ENCODE peak calls at places on chromosomes 13 and 19, in six cellular contexts. V is Peyer's patch, Q is right cardiac atrium, N is fibroblast of lung, C is HL-60, T is suprapubic skin. Z is an unnamed sample.

GRCh38 chr13:89238496-89238895 is 1567.3 kb downstream of the SLITRK5 start:
- DNase-seq in Q (no peak), N (no peak), V (no peak), C (no peak), T (no peak), Z (no peak)

GRCh38 chr19:47511681-47512080 is 3.2 kb downstream of the NAPA start:
- DNase-seq in Q (no peak), N (no peak), V (peak; percentile 39), C (no peak), T (no peak), Z (no peak)

GRCh38 chr19:1929051-1929742 is 11.8 kb upstream of the CSNK1G2 start:
- DNase-seq in N (peak; percentile 65), V (peak; percentile 90), C (peak; percentile 76), T (no peak), Q (peak; percentile 90), Z (peak; percentile 89)

GRCh38 chr13:52158629-52159158 is 703 bp downstream of the NEK3 start:
- DNase-seq in Q (no peak), V (no peak), T (no peak), C (peak; percentile 12), N (peak; percentile 61), Z (no peak)

GRCh38 chr13:84616864-84617263 is 734.6 kb upstream of the SLITRK1 start:
- DNase-seq in V (no peak), C (no peak), N (no peak), Q (no peak), T (no peak), Z (no peak)

GRCh38 chr13:21075303-21076264 is 14.2 kb upstream of the LATS2 start:
- DNase-seq in N (peak; percentile 39), V (no peak), C (no peak), Q (peak; percentile 80), T (peak; percentile 64), Z (no peak)

GRCh38 chr13:49679244-49679643 is 12.0 kb downstream of the EBPL start:
- DNase-seq in C (peak; percentile 31), Q (no peak), N (peak; percentile 50), T (no peak), V (no peak), Z (peak; percentile 34)

GRCh38 chr13:27401210-27401609 is 23.2 kb upstream of the GTF3A start:
- DNase-seq in C (peak; percentile 79), N (no peak), V (no peak), T (no peak), Q (peak; percentile 58), Z (no peak)

GRCh38 chr13:74073231-74073630 is 61.0 kb downstream of the KLF12 start:
- DNase-seq in C (no peak), V (no peak), T (no peak), N (no peak), Q (no peak), Z (no peak)

GRCh38 chr13:24097667-24098066 is 62.9 kb upstream of the SPATA13 start:
- DNase-seq in V (no peak), T (no peak), Q (no peak), N (no peak), C (no peak), Z (no peak)

GRCh38 chr19:57305056-57305455 is 15.2 kb upstream of the ZNF543 start:
- DNase-seq in N (no peak), V (no peak), T (no peak), Q (no peak), C (no peak), Z (no peak)

GRCh38 chr13:113125506-113126264 is 3.1 kb downstream of the F10 start:
- DNase-seq in V (no peak), N (no peak), Q (no peak), T (no peak), C (no peak), Z (no peak)

GRCh38 chr13:20609145-20609544 is 42.2 kb downstream of the IFT88 start:
- DNase-seq in Q (no peak), V (no peak), T (no peak), C (no peak), N (peak; percentile 87), Z (no peak)

GRCh38 chr13:41075034-41075433 is 13.7 kb downstream of the WBP4 start:
- DNase-seq in T (no peak), V (no peak), C (peak; percentile 33), N (peak; percentile 69), Q (no peak), Z (peak; percentile 66)

GRCh38 chr19:1102407-1103106 is 1.2 kb upstream of the GPX4 start:
- DNase-seq in C (no peak), V (no peak), T (no peak), Q (peak; percentile 65), N (peak; percentile 100), Z (peak; percentile 43)

GRCh38 chr13:50208826-50209335 is 193.6 kb downstream of the KCNRG start:
- DNase-seq in T (peak; percentile 60), N (peak; percentile 90), C (peak; percentile 93), V (no peak), Q (peak; percentile 69), Z (peak; percentile 45)

DNA sequence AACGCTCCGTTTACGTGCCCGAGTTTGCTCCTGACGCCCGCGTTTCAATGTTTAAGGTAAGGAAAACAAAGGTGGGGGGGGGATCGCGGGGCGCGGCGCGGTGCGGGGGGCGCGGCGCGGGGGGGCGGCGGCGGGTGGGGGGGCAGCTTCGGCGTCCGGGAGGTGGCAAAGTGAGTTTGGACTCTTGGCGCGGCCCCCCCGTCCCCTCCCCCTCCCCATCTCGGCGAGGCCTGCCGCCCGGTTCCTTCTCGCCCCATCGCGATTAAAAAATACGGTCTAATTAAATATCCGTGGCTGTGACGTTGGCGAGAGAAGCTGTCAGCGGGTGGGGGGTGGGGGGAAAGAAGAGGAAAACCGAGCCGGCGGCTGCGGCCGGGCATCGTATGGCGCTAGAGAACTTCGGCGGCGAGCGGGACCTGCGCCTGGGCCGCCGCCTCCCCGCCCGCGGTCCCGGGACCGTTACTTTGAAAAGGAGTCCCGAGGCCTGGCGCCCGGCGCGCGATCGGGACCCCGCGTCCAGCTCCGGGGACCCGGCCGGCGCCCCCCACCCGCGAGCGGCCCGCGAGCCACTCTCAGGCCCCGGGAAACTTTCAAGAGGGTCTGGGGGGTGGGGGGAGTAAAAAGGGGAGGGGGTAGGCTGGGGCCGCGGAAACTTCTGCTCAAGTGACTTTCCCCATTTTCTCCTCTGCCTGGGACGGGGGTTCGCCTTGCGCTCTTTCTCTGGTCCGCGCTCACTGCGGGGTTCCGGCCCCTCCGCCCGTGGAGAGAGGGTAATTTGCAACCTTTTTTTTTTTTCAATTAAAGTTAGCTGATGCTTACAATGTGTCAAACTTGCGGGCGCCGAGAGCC is 146.3 kb upstream of the ZNF536 start:
- DNase-seq in Q (no peak), T (no peak), V (no peak), C (no peak), N (no peak), Z (no peak)
- H3K27ac ChIP-seq in Q (no peak overlapping the region), T (no peak overlapping the region), V (peak overlapping the region; percentile 40), C (no peak overlapping the region), N (no peak overlapping the region), Z (no peak overlapping the region)

GRCh38 chr19:46495789-46496099 is at the start of gene PNMA8B:
- DNase-seq in T (no peak), Q (peak; percentile 92), V (no peak), N (peak; percentile 54), C (no peak), Z (peak; percentile 87)
- H3K27ac ChIP-seq in T (no peak within 1 kb of the TSS), Q (no peak within 1 kb of the TSS), V (no peak within 1 kb of the TSS), N (no peak within 1 kb of the TSS), C (no peak within 1 kb of the TSS), Z (no peak within 1 kb of the TSS)

DNA sequence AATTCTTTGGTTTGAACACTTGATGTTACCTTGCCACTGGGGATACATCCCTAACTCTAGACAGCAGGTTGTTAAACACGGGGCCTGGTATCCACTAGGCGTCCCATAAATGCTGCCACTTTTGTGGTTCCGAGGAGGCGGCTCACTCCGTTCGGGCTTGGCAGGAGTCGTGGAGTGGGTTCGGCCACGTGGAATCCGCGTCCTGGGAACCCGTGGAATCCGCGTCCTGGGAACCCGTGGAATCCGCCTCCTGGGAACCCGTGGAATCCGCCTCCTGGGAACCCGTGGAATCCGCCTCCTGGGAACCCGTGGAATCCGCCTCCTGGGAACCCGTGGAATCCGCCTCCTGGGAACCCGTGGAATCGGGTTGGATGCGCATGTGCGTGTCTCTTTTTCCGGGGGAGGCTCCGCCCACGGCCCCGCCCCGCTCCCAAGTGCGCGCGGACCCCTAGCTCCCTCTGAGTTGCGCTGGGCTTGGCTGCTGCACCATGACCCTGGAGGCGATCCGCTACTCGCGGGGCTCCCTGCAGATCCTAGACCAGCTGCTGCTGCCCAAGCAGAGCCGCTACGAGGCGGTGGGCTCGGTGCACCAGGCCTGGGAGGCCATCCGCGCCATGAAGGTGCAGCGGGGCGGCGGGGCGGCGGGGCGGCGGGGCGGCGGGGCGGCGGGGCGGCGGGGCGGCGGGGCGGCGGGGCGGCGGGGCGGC is at the start of gene MRI1:
- DNase-seq in N (peak; percentile 72), C (peak; percentile 79), Q (peak; percentile 94), T (peak; percentile 89), V (peak; percentile 86), Z (peak; percentile 61)
- H3K27ac ChIP-seq in N (peak within 1 kb of the TSS; percentile 50), C (peak within 1 kb of the TSS; percentile 73), Q (peak within 1 kb of the TSS; percentile 25), T (peak within 1 kb of the TSS; percentile 74), V (peak within 1 kb of the TSS; percentile 82), Z (no peak within 1 kb of the TSS)

GRCh38 chr19:41879670-41880328 is 2.7 kb downstream of the CD79A start:
- DNase-seq in V (no peak), T (no peak), Q (no peak), N (no peak), C (no peak), Z (no peak)

GRCh38 chr19:41876847-41877489 is at the start of gene CD79A:
- DNase-seq in C (peak; percentile 54), T (no peak), V (no peak), Q (no peak), N (no peak), Z (peak; percentile 99)

GRCh38 chr19:41879080-41879479 is 2.0 kb downstream of the CD79A start:
- DNase-seq in T (no peak), N (no peak), C (no peak), V (no peak), Q (no peak), Z (no peak)

GRCh38 chr19:41877916-41878905 is 1.1 kb downstream of the CD79A start:
- DNase-seq in C (no peak), N (no peak), T (no peak), V (no peak), Q (no peak), Z (no peak)

GRCh38 chr19:41877490-41877876 is 404 bp downstream of the CD79A start:
- DNase-seq in V (no peak), C (peak; percentile 91), T (no peak), N (no peak), Q (no peak), Z (peak; percentile 93)
- H3K27ac ChIP-seq in V (peak overlapping the region; percentile 98), C (peak overlapping the region; percentile 91), T (no peak overlapping the region), N (no peak overlapping the region), Q (no peak overlapping the region), Z (peak overlapping the region; percentile 100)

GRCh38 chr19:19356901-19357566 is 36.4 kb downstream of the MAU2 start:
- DNase-seq in V (no peak), C (no peak), N (no peak), Q (no peak), T (no peak), Z (no peak)
- H3K27ac ChIP-seq in V (no peak overlapping the region), C (no peak overlapping the region), N (no peak overlapping the region), Q (no peak overlapping the region), T (no peak overlapping the region), Z (no peak overlapping the region)

GRCh38 chr13:31444266-31444862 is 244.6 kb downstream of the B3GLCT start:
- DNase-seq in Q (peak; percentile 53), N (no peak), T (no peak), V (no peak), C (no peak), Z (no peak)
- H3K27ac ChIP-seq in Q (peak overlapping the region; percentile 20), N (no peak overlapping the region), T (no peak overlapping the region), V (no peak overlapping the region), C (no peak overlapping the region), Z (no peak overlapping the region)